ENCODE peak calls at places on chromosomes 12 and 14, in ten cellular contexts. V is stimulated activated CD4-positive, alpha-beta T cell treated with anti-CD3 and anti-CD28 coated beads, Interleukin-2, amount 100 ng/mL, for 4 hours; L is epithelial cell of proximal tubule; N is hepatic stellate cell; O is stimulated activated CD8-positive, alpha-beta memory T cell treated with anti-CD3 and anti-CD28 coated beads, Interleukin-2, amount 100 ng/mL, for 1 hour; S is T-helper 9 cell; P is SIG-M5; G is T-helper 1 cell; W is neural progenitor cell; Z is memory B cell. C is an unnamed sample.

GRCh38 chr14:64762044-64763034 is 58.1 kb downstream of the PLEKHG3 start:
- DNase-seq in O (no peak), S (peak; percentile 49), W (peak; percentile 53), L (no peak), P (no peak), Z (no peak), N (peak; percentile 90), V (peak; percentile 14), G (peak; percentile 22), C (no peak)

GRCh38 chr14:101562659-101563351 is 1.5 kb downstream of the DIO3 start:
- DNase-seq in V (no peak), P (no peak), S (no peak), W (no peak), N (no peak), O (no peak), G (no peak), L (no peak), Z (no peak), C (peak; percentile 39)

GRCh38 chr12:102824218-102824835 is 92.7 kb downstream of the PAH start:
- DNase-seq in W (peak; percentile 94), L (no peak), V (no peak), G (no peak), Z (no peak), P (no peak), N (peak; percentile 2), S (no peak), O (no peak), C (no peak)

GRCh38 chr14:68547305-68548193 is 245.3 kb downstream of the ZFP36L1 start:
- DNase-seq in Z (no peak), L (peak; percentile 78), V (no peak), P (no peak), O (no peak), W (no peak), N (peak; percentile 76), G (no peak), S (no peak), C (no peak)

GRCh38 chr12:5003025-5003666 is 40.5 kb upstream of the KCNA5 start:
- DNase-seq in P (no peak), G (peak; percentile 35), L (no peak), S (peak; percentile 6), V (peak; percentile 4), Z (peak; percentile 38), O (no peak), W (peak; percentile 84), N (peak; percentile 75), C (no peak)

GRCh38 chr14:56002316-56002715 is 115.9 kb upstream of the PELI2 start:
- DNase-seq in Z (no peak), O (no peak), N (no peak), V (no peak), G (no peak), L (no peak), S (no peak), P (no peak), W (no peak), C (no peak)

GRCh38 chr12:107344035-107344808 is 250.9 kb upstream of the CRY1 start:
- DNase-seq in W (no peak), N (no peak), G (no peak), O (no peak), Z (no peak), P (no peak), V (no peak), S (no peak), L (peak; percentile 96), C (no peak)

GRCh38 chr14:90397401-90398314 is 829 bp downstream of the CALM1 start:
- DNase-seq in L (no peak), P (no peak), S (peak; percentile 49), Z (peak; percentile 59), N (peak; percentile 68), G (peak; percentile 86), V (peak; percentile 44), W (peak; percentile 78), O (peak; percentile 37), C (peak; percentile 70)

GRCh38 chr12:132965796-132966195 is 9.7 kb upstream of the ZNF605 start:
- DNase-seq in W (no peak), G (no peak), O (no peak), Z (no peak), N (no peak), S (no peak), L (no peak), V (no peak), P (no peak), C (no peak)

C was measured in CD8-positive, alpha-beta T cell.